ENCODE peak calls at places on chromosome 6, in eight cellular contexts. G is Panc1, O is GM23338, S is HepG2, L is HCT116, E is K562, V is GM12878, F is upper lobe of left lung. Q is an unnamed sample.
A peak's percentile ranks its signal among the peaks of the same experiment; 100 is the strongest.

GRCh38 chr6:166361080-166361429 is 18.7 kb upstream of the SFT2D1 start:
- ATAC-seq in V (no peak), G (no peak), F (peak; percentile 56), L (no peak), E (peak; percentile 63), O (no peak), S (peak; percentile 98), Q (no peak)

GRCh38 chr6:76840865-76841264 is 622.4 kb downstream of the HTR1B start:
- ATAC-seq in L (no peak), E (no peak), G (no peak), V (no peak), F (no peak), O (no peak), S (no peak), Q (no peak)

GRCh38 chr6:135183532-135184440 is 2.7 kb downstream of the MYB start:
- ATAC-seq in E (peak; percentile 81), F (peak; percentile 53), L (peak; percentile 71), O (peak; percentile 58), V (peak; percentile 62), G (peak; percentile 72), S (peak; percentile 59), Q (no peak)

GRCh38 chr6:86609549-86610388 is 327.6 kb upstream of the HTR1E start:
- ATAC-seq in S (no peak), O (no peak), G (no peak), V (no peak), E (no peak), L (no peak), F (no peak), Q (no peak)

GRCh38 chr6:128098000-128098581 is 197.2 kb upstream of the THEMIS start:
- ATAC-seq in S (no peak), G (no peak), F (no peak), V (peak; percentile 79), O (no peak), E (no peak), L (no peak), Q (no peak)

GRCh38 chr6:110395221-110395620 is 20.2 kb downstream of the DDO start:
- ATAC-seq in E (no peak), L (no peak), S (no peak), V (no peak), G (no peak), O (no peak), F (no peak), Q (peak; percentile 29)

GRCh38 chr6:146871613-146872465 is 273.1 kb downstream of the ADGB start:
- ATAC-seq in V (no peak), L (no peak), S (peak; percentile 87), G (no peak), F (no peak), E (no peak), O (no peak), Q (no peak)

GRCh38 chr6:3244003-3244831 is 14.5 kb upstream of the PSMG4 start:
- ATAC-seq in S (no peak), O (no peak), G (no peak), V (no peak), L (no peak), F (no peak), E (no peak), Q (no peak)

GRCh38 chr6:41939848-41940758 is 1.5 kb downstream of the CCND3 start:
- ATAC-seq in V (no peak), L (no peak), S (no peak), E (peak; percentile 33), O (peak; percentile 9), F (no peak), G (no peak), Q (no peak)

GRCh38 chr6:49052901-49053300 is 410.2 kb downstream of the MMUT start:
- ATAC-seq in V (no peak), G (no peak), F (no peak), O (no peak), E (no peak), S (no peak), L (no peak), Q (no peak)

DNA sequence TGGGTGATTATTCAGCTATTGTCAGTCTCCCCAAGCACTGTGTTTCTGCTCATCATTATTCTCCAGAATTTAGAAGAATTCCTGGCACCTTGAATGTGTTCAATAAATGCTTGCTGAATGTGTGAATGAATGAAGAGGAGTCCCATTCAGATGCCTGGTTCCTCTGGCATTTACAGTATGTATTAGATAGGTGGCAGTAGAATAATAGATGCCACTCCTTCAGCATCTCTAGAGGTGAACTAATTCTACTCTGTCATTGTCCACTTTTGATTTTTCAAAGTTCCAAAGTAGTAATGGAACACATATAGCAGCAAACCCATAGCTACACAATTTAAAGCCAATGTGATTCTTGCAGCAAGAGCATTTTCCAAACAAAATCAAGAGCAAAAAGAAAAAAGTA is 118.9 kb upstream of the CEP162 start:
- ATAC-seq in V (peak; percentile 33), O (peak; percentile 46), F (no peak), L (peak; percentile 63), E (no peak), S (no peak), G (no peak), Q (no peak)
- TF ChIP-seq CTCF in V (no peak), O (peak; percentile 45), F (no peak), L (peak; percentile 21), E (no peak), S (no peak), G (peak; percentile 13), Q (no peak)

GRCh38 chr6:168308390-168309144 is 11.0 kb downstream of the DACT2 start:
- ATAC-seq in E (no peak), V (no peak), G (no peak), S (peak; percentile 16), L (no peak), F (no peak), O (no peak), Q (peak; percentile 8)

GRCh38 chr6:168307695-168308021 is 11.9 kb downstream of the DACT2 start:
- ATAC-seq in V (no peak), E (no peak), F (no peak), L (no peak), S (no peak), G (no peak), O (no peak), Q (no peak)

GRCh38 chr6:168309997-168310396 is 9.6 kb downstream of the DACT2 start:
- ATAC-seq in E (no peak), S (no peak), L (no peak), F (no peak), G (no peak), O (no peak), V (no peak), Q (no peak)

GRCh38 chr6:168310945-168311344 is 8.6 kb downstream of the DACT2 start:
- ATAC-seq in E (no peak), G (no peak), V (no peak), S (peak; percentile 9), O (no peak), L (no peak), F (no peak), Q (no peak)

GRCh38 chr6:168309183-168309582 is 10.4 kb downstream of the DACT2 start:
- ATAC-seq in L (no peak), F (no peak), E (no peak), O (no peak), G (no peak), S (no peak), V (no peak), Q (no peak)
- H3K27me3 ChIP-seq in L (no peaks in the 10 kb centered on the region), F (no peaks in the 10 kb centered on the region), E (peaks cover 55% of the 10 kb centered on the region), O (no peaks in the 10 kb centered on the region), G (no peaks in the 10 kb centered on the region), S (no peaks in the 10 kb centered on the region), V (no peaks in the 10 kb centered on the region), Q (peaks cover 25% of the 10 kb centered on the region)

GRCh38 chr6:119445666-119446622 is 96.4 kb upstream of the MAN1A1 start:
- ATAC-seq in L (no peak), G (no peak), S (no peak), F (peak; percentile 43), O (peak; percentile 36), V (peak; percentile 69), E (peak; percentile 84), Q (peak; percentile 64)
- TF ChIP-seq POLR2AphosphoS5 in L (no peak), G (no peak), S (no peak), F (no peak), O (no peak), V (no peak), E (no peak), Q (no peak)

GRCh38 chr6:130076512-130076911 is 58.1 kb downstream of the L3MBTL3 start:
- ATAC-seq in S (no peak), V (no peak), G (no peak), E (no peak), O (no peak), L (no peak), F (no peak), Q (no peak)
- TF ChIP-seq CTCF in S (peak; percentile 5), V (peak; percentile 4), G (peak; percentile 5), E (peak; percentile 37), O (peak; percentile 27), L (no peak), F (no peak), Q (no peak)

DNA sequence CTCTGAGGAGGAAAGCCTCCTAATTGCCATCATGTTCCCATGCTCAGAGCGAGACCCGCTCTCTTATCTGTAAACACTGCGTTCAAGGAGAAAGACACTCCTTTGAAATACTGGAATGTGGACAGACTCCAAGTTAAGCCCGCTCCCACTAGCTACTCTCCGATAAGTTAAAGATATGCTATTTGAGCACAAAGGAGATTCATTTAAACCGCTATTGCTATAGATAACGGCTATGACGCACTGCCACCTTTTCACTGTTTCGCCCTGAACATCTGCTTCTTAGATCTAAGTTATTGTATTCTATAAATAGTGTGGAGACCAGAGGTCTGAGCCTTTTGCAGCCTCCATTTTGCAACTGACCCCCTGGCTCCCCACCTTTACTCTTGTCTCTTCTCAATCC is 82.3 kb downstream of the GPX5 start:
- ATAC-seq in S (no peak), E (peak; percentile 24), F (no peak), V (no peak), O (no peak), G (no peak), L (no peak), Q (no peak)
- H3K27me3 ChIP-seq in S (peaks cover 4% of the 10 kb centered on the region), E (no peaks in the 10 kb centered on the region), F (no peaks in the 10 kb centered on the region), V (no peaks in the 10 kb centered on the region), O (no peaks in the 10 kb centered on the region), G (peaks cover 3% of the 10 kb centered on the region), L (no peaks in the 10 kb centered on the region), Q (peaks cover 76% of the 10 kb centered on the region)

DNA sequence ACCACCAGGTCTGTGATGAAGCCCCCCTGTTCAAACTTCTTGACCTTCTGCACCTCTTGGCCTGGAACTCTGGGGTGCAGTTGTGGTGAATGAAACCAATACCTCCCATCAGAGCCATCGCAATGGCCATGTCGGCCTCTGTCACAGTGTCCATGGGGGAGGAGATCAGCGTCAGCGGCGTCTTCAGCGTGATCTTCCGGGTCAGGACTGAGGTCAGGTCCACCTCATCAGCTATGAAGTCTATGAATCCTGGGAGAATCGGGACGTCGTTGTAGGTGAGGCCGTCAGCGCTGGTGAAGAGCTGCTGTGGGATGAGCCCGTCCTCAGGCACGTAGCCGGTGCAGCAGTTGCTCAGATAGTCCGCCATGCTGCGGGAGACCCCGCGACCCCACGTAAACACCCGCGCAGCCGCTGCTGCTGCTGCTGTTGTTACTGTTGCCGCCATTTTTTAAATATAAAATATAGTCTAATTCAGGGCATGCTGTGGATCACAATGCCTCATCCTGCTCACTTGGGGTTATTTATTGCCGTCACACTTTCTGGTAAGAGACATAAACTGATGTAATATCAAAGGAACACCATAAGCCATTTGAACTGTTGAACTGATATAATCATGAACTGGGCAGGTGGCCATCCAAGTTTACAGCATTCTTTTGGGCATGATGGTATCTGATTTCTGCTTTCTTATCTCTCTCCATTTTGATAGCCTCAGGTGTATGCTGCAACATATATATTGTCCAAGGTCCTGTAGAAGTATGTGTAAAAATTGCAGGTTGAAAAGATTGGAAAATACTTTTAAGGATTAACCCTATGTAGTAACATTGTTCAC is 18.7 kb upstream of the RNF144B start:
- ATAC-seq in V (no peak), E (peak; percentile 72), G (no peak), O (no peak), L (no peak), F (no peak), S (no peak), Q (no peak)
- TF ChIP-seq POLR2AphosphoS5 in V (no peak), E (no peak), G (no peak), O (no peak), L (no peak), F (no peak), S (no peak), Q (no peak)

Q was measured in gastroesophageal sphincter.